ENCODE peak calls at places on chromosome 15, in eight cellular contexts. One of them, this sample, is unnamed.

GRCh38 chr15:76483752-76484151 is 147.2 kb downstream of the ISL2 start:
- DNase-seq in astrocyte of the spinal cord: no peak
- DNase-seq in NAMALWA: no peak
- DNase-seq in ACHN: no peak
- DNase-seq in gastrocnemius medialis: no peak
- DNase-seq in AG08396: no peak
- DNase-seq in activated CD4-positive, alpha-beta T cell treated with anti-CD3 and anti-CD28 coated beads for 48 hours: no peak
- DNase-seq in hypothalamus: no peak
- DNase-seq in this sample: no peak

GRCh38 chr15:51623386-51623938 is 891 bp upstream of the DMXL2 start:
- DNase-seq in astrocyte of the spinal cord: no peak
- DNase-seq in NAMALWA: peak
- DNase-seq in ACHN: no peak
- DNase-seq in gastrocnemius medialis: no peak
- DNase-seq in AG08396: peak
- DNase-seq in activated CD4-positive, alpha-beta T cell treated with anti-CD3 and anti-CD28 coated beads for 48 hours: no peak
- DNase-seq in hypothalamus: no peak
- DNase-seq in this sample: no peak

GRCh38 chr15:51924146-51925068 is 47.2 kb downstream of the LEO1 start:
- DNase-seq in astrocyte of the spinal cord: no peak
- DNase-seq in NAMALWA: no peak
- DNase-seq in ACHN: no peak
- DNase-seq in gastrocnemius medialis: peak
- DNase-seq in AG08396: no peak
- DNase-seq in activated CD4-positive, alpha-beta T cell treated with anti-CD3 and anti-CD28 coated beads for 48 hours: no peak
- DNase-seq in hypothalamus: no peak
- DNase-seq in this sample: peak

GRCh38 chr15:59298255-59298856 is 74.3 kb downstream of the MYO1E start:
- DNase-seq in astrocyte of the spinal cord: no peak
- DNase-seq in NAMALWA: peak
- DNase-seq in ACHN: no peak
- DNase-seq in gastrocnemius medialis: no peak
- DNase-seq in AG08396: no peak
- DNase-seq in activated CD4-positive, alpha-beta T cell treated with anti-CD3 and anti-CD28 coated beads for 48 hours: peak
- DNase-seq in hypothalamus: no peak
- DNase-seq in this sample: no peak

GRCh38 chr15:89385596-89386242 is 51.1 kb upstream of the POLG start:
- DNase-seq in astrocyte of the spinal cord: peak
- DNase-seq in NAMALWA: no peak
- DNase-seq in ACHN: no peak
- DNase-seq in gastrocnemius medialis: no peak
- DNase-seq in AG08396: no peak
- DNase-seq in activated CD4-positive, alpha-beta T cell treated with anti-CD3 and anti-CD28 coated beads for 48 hours: no peak
- DNase-seq in hypothalamus: no peak
- DNase-seq in this sample: no peak

GRCh38 chr15:66164788-66165187 is 88.8 kb downstream of the MEGF11 start:
- DNase-seq in astrocyte of the spinal cord: no peak
- DNase-seq in NAMALWA: no peak
- DNase-seq in ACHN: no peak
- DNase-seq in gastrocnemius medialis: no peak
- DNase-seq in AG08396: no peak
- DNase-seq in activated CD4-positive, alpha-beta T cell treated with anti-CD3 and anti-CD28 coated beads for 48 hours: no peak
- DNase-seq in hypothalamus: no peak
- DNase-seq in this sample: no peak

GRCh38 chr15:38029741-38030140 is 95.3 kb downstream of the TMCO5A start:
- DNase-seq in astrocyte of the spinal cord: peak
- DNase-seq in NAMALWA: no peak
- DNase-seq in ACHN: no peak
- DNase-seq in gastrocnemius medialis: no peak
- DNase-seq in AG08396: no peak
- DNase-seq in activated CD4-positive, alpha-beta T cell treated with anti-CD3 and anti-CD28 coated beads for 48 hours: no peak
- DNase-seq in hypothalamus: no peak
- DNase-seq in this sample: no peak

GRCh38 chr15:101133181-101133460 is 118.7 kb downstream of the CHSY1 start:
- DNase-seq in astrocyte of the spinal cord: no peak
- DNase-seq in NAMALWA: no peak
- DNase-seq in ACHN: no peak
- DNase-seq in gastrocnemius medialis: no peak
- DNase-seq in AG08396: no peak
- DNase-seq in activated CD4-positive, alpha-beta T cell treated with anti-CD3 and anti-CD28 coated beads for 48 hours: no peak
- DNase-seq in hypothalamus: no peak
- DNase-seq in this sample: no peak

GRCh38 chr15:59299919-59300617 is 72.6 kb downstream of the MYO1E start:
- DNase-seq in astrocyte of the spinal cord: peak
- DNase-seq in NAMALWA: peak
- DNase-seq in ACHN: peak
- DNase-seq in gastrocnemius medialis: peak
- DNase-seq in AG08396: peak
- DNase-seq in activated CD4-positive, alpha-beta T cell treated with anti-CD3 and anti-CD28 coated beads for 48 hours: peak
- DNase-seq in hypothalamus: no peak
- DNase-seq in this sample: no peak

GRCh38 chr15:31975446-31976229 is 54.7 kb upstream of the CHRNA7 start:
- DNase-seq in astrocyte of the spinal cord: no peak
- DNase-seq in NAMALWA: peak
- DNase-seq in ACHN: peak
- DNase-seq in gastrocnemius medialis: no peak
- DNase-seq in AG08396: no peak
- DNase-seq in activated CD4-positive, alpha-beta T cell treated with anti-CD3 and anti-CD28 coated beads for 48 hours: peak
- DNase-seq in hypothalamus: no peak
- DNase-seq in this sample: no peak

GRCh38 chr15:50627351-50628055 is 59.1 kb downstream of the TRPM7 start:
- DNase-seq in astrocyte of the spinal cord: peak
- DNase-seq in NAMALWA: no peak
- DNase-seq in ACHN: no peak
- DNase-seq in gastrocnemius medialis: no peak
- DNase-seq in AG08396: peak
- DNase-seq in activated CD4-positive, alpha-beta T cell treated with anti-CD3 and anti-CD28 coated beads for 48 hours: no peak
- DNase-seq in hypothalamus: no peak
- DNase-seq in this sample: no peak

GRCh38 chr15:34336333-34336732 is 1.2 kb downstream of the SLC12A6 start:
- DNase-seq in astrocyte of the spinal cord: no peak
- DNase-seq in NAMALWA: no peak
- DNase-seq in ACHN: no peak
- DNase-seq in gastrocnemius medialis: no peak
- DNase-seq in AG08396: no peak
- DNase-seq in activated CD4-positive, alpha-beta T cell treated with anti-CD3 and anti-CD28 coated beads for 48 hours: no peak
- DNase-seq in hypothalamus: no peak
- DNase-seq in this sample: no peak

GRCh38 chr15:41022487-41023090 is 69.3 kb downstream of the CHAC1 start:
- DNase-seq in astrocyte of the spinal cord: peak
- DNase-seq in NAMALWA: peak
- DNase-seq in ACHN: peak
- DNase-seq in gastrocnemius medialis: peak
- DNase-seq in AG08396: peak
- DNase-seq in activated CD4-positive, alpha-beta T cell treated with anti-CD3 and anti-CD28 coated beads for 48 hours: peak
- DNase-seq in hypothalamus: peak
- DNase-seq in this sample: peak

GRCh38 chr15:31091531-31091930 is 10.0 kb downstream of the TRPM1 start:
- DNase-seq in astrocyte of the spinal cord: peak
- DNase-seq in NAMALWA: no peak
- DNase-seq in ACHN: peak
- DNase-seq in gastrocnemius medialis: no peak
- DNase-seq in AG08396: peak
- DNase-seq in activated CD4-positive, alpha-beta T cell treated with anti-CD3 and anti-CD28 coated beads for 48 hours: no peak
- DNase-seq in hypothalamus: no peak
- DNase-seq in this sample: no peak

GRCh38 chr15:90388462-90389182 is 580 bp downstream of the IQGAP1 start:
- DNase-seq in astrocyte of the spinal cord: peak
- DNase-seq in NAMALWA: peak
- DNase-seq in ACHN: peak
- DNase-seq in gastrocnemius medialis: peak
- DNase-seq in AG08396: peak
- DNase-seq in activated CD4-positive, alpha-beta T cell treated with anti-CD3 and anti-CD28 coated beads for 48 hours: peak
- DNase-seq in hypothalamus: peak
- DNase-seq in this sample: peak

GRCh38 chr15:63909819-63910437 is 76.2 kb upstream of the HERC1 start:
- DNase-seq in astrocyte of the spinal cord: peak
- DNase-seq in NAMALWA: no peak
- DNase-seq in ACHN: no peak
- DNase-seq in gastrocnemius medialis: no peak
- DNase-seq in AG08396: peak
- DNase-seq in activated CD4-positive, alpha-beta T cell treated with anti-CD3 and anti-CD28 coated beads for 48 hours: no peak
- DNase-seq in hypothalamus: no peak
- DNase-seq in this sample: no peak

GRCh38 chr15:69760263-69760855 is 307.7 kb downstream of the RPLP1 start:
- DNase-seq in astrocyte of the spinal cord: peak
- DNase-seq in NAMALWA: no peak
- DNase-seq in ACHN: no peak
- DNase-seq in gastrocnemius medialis: no peak
- DNase-seq in AG08396: no peak
- DNase-seq in activated CD4-positive, alpha-beta T cell treated with anti-CD3 and anti-CD28 coated beads for 48 hours: peak
- DNase-seq in hypothalamus: no peak
- DNase-seq in this sample: no peak

This sample was measured in HuH-7.